ENCODE peak calls at places on chromosomes 11 and 22, in four cellular contexts. D, E, F and N are unnamed samples.

GRCh38 chr11:117547188-117547831 is 219.7 kb downstream of the CEP164 start:
- DNase-seq in D (no peak), E (no peak), F (no peak), N (no peak)

GRCh38 chr22:27259390-27259789 is 542.2 kb downstream of the MN1 start:
- DNase-seq in E (no peak), D (no peak), F (no peak), N (no peak)

GRCh38 chr11:2115308-2115707 is 23.9 kb downstream of the IGF2 start:
- DNase-seq in E (no peak), D (no peak), F (no peak), N (no peak)

GRCh38 chr22:43305806-43306205 is 37.4 kb downstream of the SCUBE1 start:
- DNase-seq in F (no peak), D (no peak), E (no peak), N (no peak)

GRCh38 chr11:10651579-10652361 is 41.8 kb downstream of the IRAG1 start:
- DNase-seq in E (no peak), F (no peak), D (no peak), N (no peak)

GRCh38 chr11:96045622-96046456 is 121.9 kb upstream of the MTMR2 start:
- DNase-seq in F (no peak), E (no peak), D (no peak), N (no peak)

GRCh38 chr11:114322934-114323333 is 26.7 kb downstream of the NNMT start:
- DNase-seq in F (no peak), D (no peak), E (no peak), N (no peak)

GRCh38 chr11:76783901-76784813 is 1.0 kb downstream of the TSKU start:
- DNase-seq in F (no peak), D (peak), E (no peak), N (no peak)

GRCh38 chr11:17864478-17864941 is 129.9 kb downstream of the KCNC1 start:
- DNase-seq in E (no peak), F (no peak), D (peak), N (no peak)

GRCh38 chr11:26726960-26727359 is 5.1 kb upstream of the SLC5A12 start:
- DNase-seq in E (no peak), D (no peak), F (no peak), N (no peak)

GRCh38 chr11:117095301-117096139 is 2.7 kb downstream of the SIK3 start:
- DNase-seq in E (no peak), F (no peak), D (peak), N (no peak)

DNA sequence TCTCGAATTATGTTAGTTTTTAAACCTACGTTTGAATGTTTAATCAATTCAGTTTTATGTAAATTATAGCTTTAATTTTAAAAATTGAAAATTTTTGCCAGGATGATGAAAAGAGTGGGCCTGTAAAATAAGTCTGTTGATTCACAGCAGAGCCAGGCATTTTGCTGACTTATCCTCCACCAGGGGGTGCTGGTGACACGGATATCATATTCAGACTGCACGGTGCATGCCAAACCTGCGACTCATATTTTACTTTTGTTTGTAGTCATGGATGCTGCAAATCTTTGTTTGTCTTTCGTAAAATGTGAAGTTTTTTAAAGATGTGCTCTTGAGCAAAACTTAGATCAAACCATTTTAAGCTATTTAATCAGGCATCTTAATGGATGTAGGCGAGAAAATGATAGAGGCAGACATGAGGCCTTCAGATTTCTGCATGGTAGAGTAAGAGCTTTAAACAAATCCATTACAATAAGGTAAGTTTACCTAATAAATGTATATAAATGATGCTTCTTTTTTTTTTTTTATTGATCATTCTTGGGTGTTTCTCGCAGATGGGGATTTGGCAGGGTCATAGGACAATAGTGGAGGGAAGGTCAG is 3.6 kb upstream of the OR8B3 start:
- DNase-seq in F (peak), E (no peak), D (peak), N (peak)
- TF ChIP-seq SPI1 in F (no peak), E (no peak), D (no peak), N (no peak)

GRCh38 chr11:65599216-65599954 is 3.8 kb upstream of the KCNK7 start:
- DNase-seq in E (no peak), D (no peak), F (no peak), N (no peak)
- TF ChIP-seq SPI1 in E (no peak), D (no peak), F (no peak), N (no peak)

DNA sequence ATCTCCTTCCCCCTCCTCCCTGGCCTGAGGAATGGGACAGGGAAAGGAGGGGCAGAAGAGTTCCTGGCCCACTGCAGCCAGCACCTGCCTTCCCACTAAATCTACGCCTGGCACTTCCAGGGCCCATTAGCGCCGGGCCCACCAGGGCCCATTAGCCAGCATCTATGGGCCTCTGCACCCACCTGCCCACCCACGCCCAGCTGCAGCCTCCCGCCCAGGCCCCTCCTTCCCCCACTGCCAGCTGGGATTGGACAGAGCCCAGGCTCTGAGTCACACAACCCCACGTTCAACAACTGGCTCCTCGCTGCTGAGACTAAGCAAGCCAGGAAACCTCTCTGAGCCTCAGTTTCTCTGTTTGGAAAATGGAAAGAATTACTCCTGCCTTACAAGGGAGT is 48.7 kb downstream of the CYTH4 start:
- DNase-seq in D (no peak), E (no peak), F (no peak), N (no peak)
- TF ChIP-seq SPI1 in D (no peak), E (no peak), F (no peak), N (no peak)

DNA sequence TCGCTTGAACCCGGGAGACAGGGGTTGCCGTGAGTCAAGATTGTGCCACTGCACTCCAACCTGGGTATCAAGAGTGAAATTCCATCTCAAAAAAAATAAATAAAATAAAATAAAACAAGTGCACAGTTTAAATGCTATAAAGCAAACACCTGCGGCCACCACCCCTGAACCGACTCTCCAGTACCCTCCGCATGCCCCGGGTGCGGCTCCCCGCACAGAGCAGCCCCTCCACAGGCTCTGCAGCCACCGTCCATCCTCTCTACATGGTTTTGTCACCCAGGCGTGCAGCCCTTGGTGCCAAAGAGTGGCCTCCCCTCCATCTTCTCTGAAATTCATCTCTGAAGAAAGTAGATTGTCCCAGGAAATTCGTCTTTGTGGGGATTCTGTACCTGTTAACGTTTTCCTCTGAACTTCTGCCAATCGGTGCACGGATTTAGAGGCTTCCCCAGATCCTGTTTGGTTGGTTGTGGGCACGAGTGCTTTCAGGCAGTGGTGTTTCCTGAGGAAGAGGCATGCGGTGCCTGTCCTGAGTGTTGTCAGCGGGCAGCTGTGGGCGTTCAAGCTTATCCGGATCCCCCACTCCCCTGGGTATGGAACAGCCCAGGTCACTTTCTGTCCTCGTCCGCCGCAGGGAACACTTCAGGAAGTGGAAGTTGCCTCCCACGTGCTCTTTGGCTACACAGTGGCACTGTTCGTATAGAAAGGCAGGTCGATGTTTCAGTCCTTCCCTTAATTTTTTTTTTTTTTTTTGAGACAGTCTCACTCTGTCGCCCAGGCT is 4.1 kb downstream of the MIOX start:
- DNase-seq in E (no peak), F (no peak), D (no peak), N (no peak)
- TF ChIP-seq SPI1 in E (peak), F (no peak), D (no peak), N (peak)